ENCODE peak calls at places on chromosomes 2 and 18, in six cellular contexts. I is body of pancreas, F is neural crest cell, J is fibroblast of mammary gland, L is PC-9, A is Calu3. U is an unnamed sample.

GRCh38 chr2:3051266-3051665 is 326.4 kb downstream of the EIPR1 start:
- DNase-seq in I (no peak), F (no peak), J (no peak), L (no peak), A (no peak), U (no peak)

GRCh38 chr2:61328707-61329251 is 142.1 kb downstream of the USP34 start:
- DNase-seq in I (no peak), F (no peak), J (peak), L (no peak), A (no peak), U (no peak)

GRCh38 chr2:54503192-54503591 is 47.1 kb downstream of the SPTBN1 start:
- DNase-seq in I (peak), F (peak), J (peak), L (peak), A (peak), U (no peak)

GRCh38 chr2:128641421-128642095 is 322.9 kb upstream of the HS6ST1 start:
- DNase-seq in I (no peak), F (no peak), J (no peak), L (no peak), A (no peak), U (no peak)

GRCh38 chr18:30106356-30106755 is 936.2 kb downstream of the DSC3 start:
- DNase-seq in I (no peak), F (no peak), J (no peak), L (peak), A (peak), U (no peak)

GRCh38 chr2:207528980-207529329 is 807 bp upstream of the CREB1 start:
- DNase-seq in I (peak), F (peak), J (peak), L (peak), A (peak), U (peak)

GRCh38 chr2:143474568-143474967 is 345.3 kb downstream of the ARHGAP15 start:
- DNase-seq in I (no peak), F (no peak), J (no peak), L (no peak), A (no peak), U (no peak)

GRCh38 chr2:23622466-23622865 is 237.5 kb downstream of the KLHL29 start:
- DNase-seq in I (no peak), F (no peak), J (no peak), L (no peak), A (no peak), U (no peak)

GRCh38 chr18:48333563-48333962 is 75.6 kb downstream of the ZBTB7C start:
- DNase-seq in I (no peak), F (no peak), J (no peak), L (no peak), A (no peak), U (no peak)

DNA sequence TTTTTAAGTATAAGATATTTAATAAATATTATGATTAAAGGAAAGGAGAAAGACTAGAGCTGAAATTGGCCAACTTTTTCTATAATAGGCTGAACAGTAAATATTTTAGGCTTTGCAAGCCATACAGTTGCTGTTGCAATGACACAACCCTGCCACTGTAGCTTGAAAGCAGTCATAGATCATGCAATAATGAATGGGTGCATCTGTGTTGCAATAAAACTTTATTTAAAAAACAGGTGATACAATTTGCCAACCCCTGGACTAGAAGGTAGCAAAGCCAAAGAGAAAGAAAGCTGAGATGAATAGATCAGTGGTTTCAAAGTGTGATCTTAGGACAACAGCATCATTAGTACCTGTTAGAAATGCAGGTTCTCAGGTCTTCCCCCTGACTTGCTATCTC is 219.1 kb downstream of the SETBP1 start:
- DNase-seq in I (no peak), F (no peak), J (peak), L (no peak), A (no peak), U (no peak)
- TF ChIP-seq CTCF in I (no peak), F (peak), J (peak), L (peak), A (no peak), U (no peak)

DNA sequence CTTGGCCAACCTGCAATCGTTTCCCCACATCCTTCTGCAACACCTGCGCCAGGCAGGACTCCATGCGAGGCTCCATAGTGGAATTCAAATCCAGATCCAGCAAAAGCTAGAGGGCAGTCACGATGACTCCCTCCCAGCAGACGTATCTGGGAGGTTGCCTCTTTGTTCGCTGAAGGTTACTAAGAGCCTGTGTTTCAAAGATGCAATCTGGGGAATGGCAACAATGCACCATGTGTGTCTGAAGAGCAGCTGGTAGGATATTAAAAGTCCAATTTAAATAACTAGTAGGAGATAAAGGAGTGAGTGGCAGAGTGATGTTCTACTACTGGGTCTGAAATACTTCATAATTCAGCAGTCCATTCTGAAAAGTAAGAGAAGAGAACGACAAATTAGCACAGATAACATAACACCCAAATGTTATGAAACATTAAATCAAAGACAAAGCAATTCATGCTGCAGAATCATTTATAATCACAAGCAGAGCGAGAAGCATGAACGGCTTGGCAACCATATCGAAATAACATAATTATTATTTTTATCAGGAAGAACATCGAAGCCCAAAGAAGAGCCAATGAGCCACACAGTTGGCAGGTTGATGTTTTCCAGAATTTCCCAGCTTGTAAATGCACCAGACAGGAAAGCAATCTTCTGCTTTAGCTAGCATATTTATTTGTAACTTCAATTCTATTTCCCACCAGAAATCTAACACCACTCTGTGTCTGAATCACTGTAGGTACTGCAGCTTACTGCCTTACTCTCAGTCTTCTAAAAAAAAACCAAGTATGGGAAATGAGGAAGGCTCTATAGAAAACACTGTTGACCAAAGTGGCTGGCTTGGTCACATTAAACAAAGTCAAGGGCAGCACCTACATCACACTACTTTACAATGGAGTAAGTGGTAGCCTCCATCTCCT is 43.2 kb downstream of the CLASP1 start:
- DNase-seq in I (no peak), F (no peak), J (no peak), L (no peak), A (no peak), U (no peak)
- TF ChIP-seq CTCF in I (no peak), F (no peak), J (no peak), L (no peak), A (no peak), U (no peak)

DNA sequence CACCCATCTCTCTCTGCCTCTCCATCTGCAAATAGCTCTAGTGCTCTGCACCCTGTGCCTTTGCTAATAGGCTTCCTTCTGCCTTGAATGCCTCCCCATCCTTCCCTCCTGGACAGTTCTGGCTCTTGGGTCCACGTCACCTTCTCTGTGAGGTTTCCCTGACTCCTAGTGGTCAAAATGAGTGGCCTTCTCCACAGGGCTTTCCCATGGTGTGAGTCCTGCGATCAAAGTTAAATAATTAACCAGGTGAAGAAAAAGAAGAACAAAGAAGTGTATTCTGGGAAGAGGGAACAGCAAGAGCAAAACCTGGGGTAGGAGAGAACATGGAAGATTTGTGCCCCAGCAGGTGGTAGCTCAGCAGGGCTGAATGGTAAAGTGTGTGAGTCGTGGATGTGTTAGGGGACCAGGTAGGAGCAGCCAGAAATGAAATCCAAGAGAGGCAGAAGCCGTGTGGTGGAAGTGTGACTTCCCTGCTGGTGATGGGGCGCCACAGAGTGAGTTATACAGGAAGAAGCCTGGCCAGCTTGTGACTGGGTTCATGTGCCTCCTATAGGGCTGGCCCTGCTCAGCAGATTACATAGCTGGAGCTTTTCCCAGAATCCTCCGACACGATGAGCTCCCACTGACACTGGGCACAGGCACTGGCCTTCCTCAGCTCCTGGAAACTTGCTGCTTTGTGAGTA is 93.8 kb upstream of the LDAH start:
- DNase-seq in I (no peak), F (no peak), J (peak), L (no peak), A (peak), U (no peak)
- TF ChIP-seq CTCF in I (peak), F (peak), J (peak), L (peak), A (peak), U (no peak)

DNA sequence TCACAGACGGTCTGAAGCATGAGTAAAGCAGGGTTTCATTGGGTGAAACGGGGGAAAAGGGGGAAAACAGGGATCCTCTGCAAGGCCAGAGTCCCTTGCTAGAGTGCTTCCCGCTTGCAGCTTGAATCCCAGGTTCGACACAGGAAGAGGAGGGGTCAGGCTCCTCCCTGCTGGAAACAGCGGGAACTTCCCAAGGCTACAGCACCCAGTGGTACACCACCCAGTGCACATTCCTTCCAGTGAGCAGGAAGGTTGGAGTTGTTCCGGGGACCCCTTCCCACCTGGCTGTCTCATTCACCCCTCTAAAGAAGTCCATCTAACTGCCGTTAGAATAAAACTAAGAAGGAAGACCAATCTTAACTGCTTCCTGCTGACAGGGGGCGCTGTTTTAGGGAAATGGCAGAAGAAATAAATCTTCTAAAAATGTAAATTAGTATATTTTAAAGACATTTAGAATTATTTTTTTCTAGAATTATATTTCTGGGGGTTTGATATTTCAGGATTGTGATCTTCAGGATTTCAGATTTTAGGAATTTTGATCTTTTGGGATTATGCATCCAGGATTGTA is 230.9 kb downstream of the RBM43 start:
- DNase-seq in I (no peak), F (no peak), J (no peak), L (no peak), A (no peak), U (no peak)
- TF ChIP-seq CTCF in I (no peak), F (peak), J (peak), L (peak), A (peak), U (no peak)

GRCh38 chr18:22490429-22490846 is 72.7 kb upstream of the CTAGE1 start:
- DNase-seq in I (no peak), F (no peak), J (no peak), L (no peak), A (no peak), U (no peak)
- TF ChIP-seq CTCF in I (no peak), F (peak), J (no peak), L (no peak), A (no peak), U (no peak)

GRCh38 chr2:219404954-219405353 is 13.2 kb upstream of the DES start:
- DNase-seq in I (no peak), F (no peak), J (no peak), L (no peak), A (no peak), U (peak)

GRCh38 chr2:219405958-219406860 is 12.0 kb upstream of the DES start:
- DNase-seq in I (no peak), F (no peak), J (no peak), L (no peak), A (no peak), U (no peak)

GRCh38 chr2:219404291-219404910 is 13.8 kb upstream of the DES start:
- DNase-seq in I (no peak), F (no peak), J (no peak), L (no peak), A (no peak), U (peak)

GRCh38 chr2:219406861-219407230 is 11.3 kb upstream of the DES start:
- DNase-seq in I (no peak), F (no peak), J (peak), L (no peak), A (no peak), U (peak)

DNA sequence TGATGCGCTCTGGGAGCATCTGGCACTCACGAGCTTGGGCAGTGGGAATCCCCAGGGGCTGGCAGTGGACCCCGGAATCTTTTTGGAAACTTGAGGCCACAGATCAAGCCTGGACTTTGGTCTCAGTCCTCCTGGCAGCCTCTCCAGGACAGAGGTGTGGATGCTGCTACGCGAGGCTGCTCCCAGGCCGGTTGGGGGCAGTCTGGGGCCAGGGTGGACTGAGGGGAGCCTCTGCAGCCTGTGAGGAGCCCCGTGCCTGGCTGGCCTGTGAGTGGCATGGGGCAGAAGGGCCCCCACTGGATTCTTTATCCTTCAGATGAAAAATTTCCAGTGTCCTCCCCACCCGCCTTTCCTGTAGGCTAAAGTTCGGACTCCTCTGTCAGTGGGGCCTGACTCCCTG is 12.7 kb upstream of the DES start:
- DNase-seq in I (no peak), F (no peak), J (no peak), L (no peak), A (no peak), U (peak)
- TF ChIP-seq CTCF in I (no peak), F (no peak), J (peak), L (no peak), A (no peak), U (peak)

GRCh38 chr2:10814571-10815331 is 2.2 kb upstream of the PDIA6 start:
- DNase-seq in I (no peak), F (no peak), J (no peak), L (no peak), A (no peak), U (no peak)
- TF ChIP-seq CTCF in I (no peak), F (no peak), J (no peak), L (no peak), A (no peak), U (no peak)

GRCh38 chr18:62991959-62992358 is 276.6 kb downstream of the PHLPP1 start:
- DNase-seq in I (no peak), F (no peak), J (no peak), L (no peak), A (no peak), U (no peak)
- TF ChIP-seq CTCF in I (no peak), F (no peak), J (no peak), L (no peak), A (no peak), U (no peak)

DNA sequence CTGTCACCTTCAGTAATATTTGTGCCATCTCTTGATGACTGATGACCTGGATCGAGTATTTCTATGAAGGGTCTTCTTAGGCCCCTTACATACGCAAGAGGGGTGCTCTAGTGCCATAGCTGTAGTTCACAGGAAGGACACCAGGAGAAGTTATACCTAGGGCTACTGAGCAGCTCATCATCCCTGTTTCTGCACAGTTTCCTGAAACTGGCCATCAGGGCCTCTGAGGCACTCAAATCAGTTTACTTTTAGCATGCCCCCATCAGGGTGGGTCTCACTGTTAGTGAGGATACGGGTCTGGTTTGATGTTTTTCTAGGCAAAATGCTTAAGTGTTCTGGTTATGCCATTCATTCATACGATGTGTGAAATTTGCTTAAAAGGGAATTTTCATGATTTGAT is 20.0 kb upstream of the FBLN7 start:
- DNase-seq in I (no peak), F (no peak), J (no peak), L (no peak), A (no peak), U (no peak)
- TF ChIP-seq CTCF in I (no peak), F (peak), J (peak), L (no peak), A (no peak), U (no peak)

GRCh38 chr2:188765522-188765921 is 208.7 kb upstream of the COL3A1 start:
- DNase-seq in I (no peak), F (peak), J (peak), L (no peak), A (peak), U (no peak)
- TF ChIP-seq CTCF in I (peak), F (peak), J (peak), L (no peak), A (no peak), U (no peak)